ENCODE peak calls at places on chromosome 3, in six cellular contexts. D is anterior cingulate cortex; W is coronary artery; U is lower lobe of right lung; E is AG09319; N is stimulated activated effector memory CD8-positive, alpha-beta T cell treated with anti-CD3 and anti-CD28 coated beads, Interleukin-12 subunit alpha, Interleukin-12 subunit beta, amount 100 ng/mL, for 72 hours. B is an unnamed sample.

GRCh38 chr3:31468433-31468832 is 64.3 kb upstream of the STT3B start:
- DNase-seq in D (no peak), W (no peak), U (no peak), E (no peak), N (no peak), B (no peak)

GRCh38 chr3:184160456-184160855 is 5.3 kb downstream of the DVL3 start:
- DNase-seq in D (no peak), W (no peak), U (no peak), E (no peak), N (no peak), B (no peak)

GRCh38 chr3:139979991-139980390 is 45.0 kb downstream of the CLSTN2 start:
- DNase-seq in D (no peak), W (no peak), U (no peak), E (no peak), N (no peak), B (no peak)

GRCh38 chr3:157856078-157856939 is 249.9 kb downstream of the SHOX2 start:
- DNase-seq in D (no peak), W (no peak), U (no peak), E (no peak), N (no peak), B (no peak)

GRCh38 chr3:64048631-64049061 is 25.4 kb upstream of the PSMD6 start:
- DNase-seq in D (no peak), W (no peak), U (no peak), E (peak; percentile 48), N (no peak), B (no peak)

GRCh38 chr3:69770219-69770618 is 31.0 kb downstream of the MITF start:
- DNase-seq in D (no peak), W (no peak), U (no peak), E (no peak), N (no peak), B (no peak)

GRCh38 chr3:116339441-116340028 is 105.8 kb downstream of the LSAMP start:
- DNase-seq in D (no peak), W (no peak), U (no peak), E (no peak), N (no peak), B (no peak)

GRCh38 chr3:123099331-123100191 is 32.7 kb downstream of the PDIA5 start:
- DNase-seq in D (no peak), W (no peak), U (no peak), E (no peak), N (no peak), B (no peak)

GRCh38 chr3:4589475-4590111 is 96.4 kb downstream of the ITPR1 start:
- DNase-seq in D (no peak), W (no peak), U (no peak), E (no peak), N (no peak), B (no peak)

GRCh38 chr3:106881177-106881576 is 496.1 kb upstream of the CCDC54 start:
- DNase-seq in D (no peak), W (no peak), U (no peak), E (no peak), N (no peak), B (no peak)

GRCh38 chr3:129650256-129650872 is 43.9 kb upstream of the PLXND1 start:
- DNase-seq in D (peak; percentile 42), W (peak; percentile 84), U (peak; percentile 57), E (peak; percentile 69), N (peak; percentile 24), B (peak; percentile 77)

GRCh38 chr3:53845881-53846133 is 412 bp downstream of the CHDH start:
- DNase-seq in D (no peak), W (no peak), U (no peak), E (no peak), N (no peak), B (no peak)

GRCh38 chr3:168457973-168458539 is 362.3 kb upstream of the GOLIM4 start:
- DNase-seq in D (no peak), W (no peak), U (no peak), E (no peak), N (no peak), B (no peak)

GRCh38 chr3:188152660-188153497 is 1.1 kb upstream of the LPP start:
- DNase-seq in D (no peak), W (peak; percentile 80), U (peak; percentile 57), E (peak; percentile 45), N (no peak), B (no peak)

GRCh38 chr3:52086939-52087675 is 30.7 kb upstream of the DUSP7 start:
- DNase-seq in D (no peak), W (no peak), U (peak; percentile 56), E (no peak), N (no peak), B (no peak)

GRCh38 chr3:150775001-150775599 is 12.1 kb upstream of the SIAH2 start:
- DNase-seq in D (no peak), W (no peak), U (no peak), E (no peak), N (no peak), B (no peak)

GRCh38 chr3:123290107-123290930 is 88.6 kb downstream of the SEC22A start:
- DNase-seq in D (no peak), W (no peak), U (no peak), E (no peak), N (no peak), B (no peak)

GRCh38 chr3:52253314-52254260 is 8.0 kb downstream of the PPM1M start:
- DNase-seq in D (peak; percentile 28), W (no peak), U (peak; percentile 85), E (no peak), N (peak; percentile 59), B (peak; percentile 9)

GRCh38 chr3:40143283-40144090 is 166.0 kb upstream of the EIF1B start:
- DNase-seq in D (no peak), W (no peak), U (no peak), E (no peak), N (no peak), B (no peak)

GRCh38 chr3:33491697-33492096 is 51.5 kb upstream of the UBP1 start:
- DNase-seq in D (no peak), W (no peak), U (no peak), E (no peak), N (no peak), B (no peak)

GRCh38 chr3:112539825-112540517 is 21.8 kb downstream of the ATG3 start:
- DNase-seq in D (no peak), W (no peak), U (no peak), E (no peak), N (no peak), B (no peak)

GRCh38 chr3:61299343-61299742 is 48.1 kb upstream of the FHIT start:
- DNase-seq in D (no peak), W (no peak), U (no peak), E (no peak), N (no peak), B (no peak)

GRCh38 chr3:67685499-67685898 is 31.1 kb upstream of the SUCLG2 start:
- DNase-seq in D (no peak), W (no peak), U (no peak), E (no peak), N (no peak), B (no peak)

GRCh38 chr3:185658943-185659342 is 72.8 kb downstream of the SENP2 start:
- DNase-seq in D (no peak), W (no peak), U (no peak), E (no peak), N (no peak), B (no peak)

GRCh38 chr3:60743631-60744164 is 507.6 kb downstream of the FHIT start:
- DNase-seq in D (no peak), W (no peak), U (no peak), E (no peak), N (no peak), B (peak; percentile 24)

GRCh38 chr3:193871093-193871485 is 264.9 kb upstream of the HES1 start:
- DNase-seq in D (no peak), W (no peak), U (no peak), E (no peak), N (no peak), B (no peak)

GRCh38 chr3:43152649-43153048 is 46.8 kb upstream of the POMGNT2 start:
- DNase-seq in D (no peak), W (no peak), U (no peak), E (no peak), N (no peak), B (peak; percentile 15)

GRCh38 chr3:46104706-46105105 is 77.4 kb upstream of the XCR1 start:
- DNase-seq in D (no peak), W (no peak), U (no peak), E (no peak), N (no peak), B (no peak)

GRCh38 chr3:7307410-7307809 is 446.5 kb downstream of the GRM7 start:
- DNase-seq in D (no peak), W (no peak), U (no peak), E (no peak), N (no peak), B (no peak)

GRCh38 chr3:185519021-185519420 is 20.2 kb upstream of the TMEM41A start:
- DNase-seq in D (no peak), W (no peak), U (no peak), E (no peak), N (no peak), B (no peak)

GRCh38 chr3:18144571-18144970 is 280.6 kb downstream of the SATB1 start:
- DNase-seq in D (no peak), W (no peak), U (no peak), E (no peak), N (no peak), B (no peak)

GRCh38 chr3:197794115-197794514 is 3.1 kb downstream of the LRCH3 start:
- DNase-seq in D (no peak), W (no peak), U (no peak), E (no peak), N (no peak), B (no peak)

GRCh38 chr3:117549716-117550115 is 840.1 kb downstream of the TUSC7 start:
- DNase-seq in D (no peak), W (no peak), U (no peak), E (no peak), N (no peak), B (peak; percentile 14)

GRCh38 chr3:121786485-121786884 is 36.9 kb upstream of the GOLGB1 start:
- DNase-seq in D (no peak), W (no peak), U (no peak), E (no peak), N (no peak), B (no peak)

GRCh38 chr3:49248828-49249227 is 28.2 kb downstream of the C3orf62 start:
- DNase-seq in D (no peak), W (no peak), U (no peak), E (no peak), N (no peak), B (peak; percentile 16)

GRCh38 chr3:112027839-112028238 is 6.7 kb upstream of the TMPRSS7 start:
- DNase-seq in D (no peak), W (no peak), U (no peak), E (no peak), N (no peak), B (no peak)

GRCh38 chr3:171236586-171237120 is 210.1 kb upstream of the SLC2A2 start:
- DNase-seq in D (no peak), W (no peak), U (no peak), E (no peak), N (no peak), B (no peak)

GRCh38 chr3:132378846-132379245 is 38.5 kb upstream of the DNAJC13 start:
- DNase-seq in D (no peak), W (no peak), U (no peak), E (no peak), N (no peak), B (no peak)

GRCh38 chr3:149273096-149273751 is 51.6 kb upstream of the CP start:
- DNase-seq in D (no peak), W (no peak), U (no peak), E (peak; percentile 77), N (no peak), B (peak; percentile 87)

GRCh38 chr3:189652042-189652441 is 20.9 kb downstream of the TP63 start:
- DNase-seq in D (no peak), W (no peak), U (no peak), E (no peak), N (no peak), B (no peak)